ENCODE peak calls at places on chromosomes 16 and 17, in ten cellular contexts. I is tibial nerve, O is NCI-H1694 treated with DMSO at 0.1 percent for 48 hours, F is fibroblast of mammary gland, Y is AML-193, G is globus pallidus, E is neuronal stem cell, N is neural crest cell, B is hippocampal formation, Z is amniotic stem cell. R is an unnamed sample.

GRCh38 chr17:77419547-77420475 is 279.0 kb downstream of the SEC14L1 start:
- DNase-seq in I (no peak), Z (no peak), G (no peak), O (no peak), F (peak), Y (no peak), B (no peak), E (no peak), N (no peak), R (peak)

GRCh38 chr16:15689290-15689689 is 39.2 kb downstream of the NDE1 start:
- DNase-seq in B (no peak), Y (no peak), F (peak), I (no peak), G (no peak), E (no peak), O (no peak), N (no peak), Z (no peak), R (no peak)

GRCh38 chr16:20868890-20869289 is 31.3 kb downstream of the DCUN1D3 start:
- DNase-seq in Z (no peak), N (no peak), O (no peak), B (peak), F (peak), G (peak), Y (no peak), I (peak), E (no peak), R (no peak)

GRCh38 chr16:85331685-85332084 is 219.4 kb upstream of the CIBAR2 start:
- DNase-seq in Z (no peak), N (no peak), F (no peak), O (no peak), B (no peak), G (no peak), E (no peak), I (no peak), Y (no peak), R (no peak)

GRCh38 chr17:20179031-20179430 is 169.9 kb downstream of the SPECC1 start:
- DNase-seq in G (peak), B (no peak), I (no peak), Z (no peak), Y (no peak), O (no peak), E (no peak), N (no peak), F (no peak), R (no peak)

GRCh38 chr17:10920511-10920910 is 82.6 kb upstream of the PIRT start:
- DNase-seq in F (no peak), I (no peak), E (no peak), Z (no peak), B (no peak), O (no peak), N (no peak), G (no peak), Y (no peak), R (no peak)

GRCh38 chr17:41811549-41812175 is at the start of gene P3H4:
- DNase-seq in F (peak), I (peak), Y (peak), O (peak), N (peak), B (peak), Z (peak), E (peak), G (peak), R (peak)

GRCh38 chr17:62680541-62681052 is 53.1 kb downstream of the MRC2 start:
- DNase-seq in E (no peak), B (peak), N (no peak), G (peak), Z (no peak), I (no peak), F (peak), O (no peak), Y (no peak), R (no peak)

GRCh38 chr17:65583921-65584603 is 22.6 kb upstream of the AXIN2 start:
- DNase-seq in G (peak), B (peak), I (no peak), F (no peak), O (no peak), Z (no peak), Y (no peak), E (no peak), N (no peak), R (no peak)

GRCh38 chr17:16462070-16462864 is 29.7 kb downstream of the LRRC75A start:
- DNase-seq in I (no peak), F (no peak), Y (no peak), B (no peak), N (no peak), O (no peak), Z (no peak), G (no peak), E (no peak), R (no peak)

GRCh38 chr16:27723711-27724490 is 174.0 kb downstream of the KATNIP start:
- DNase-seq in F (no peak), E (no peak), G (no peak), Z (no peak), B (no peak), I (no peak), O (peak), Y (no peak), N (no peak), R (no peak)

GRCh38 chr17:78781339-78782304 is at the start of gene CYTH1:
- DNase-seq in N (peak), Y (no peak), Z (no peak), E (peak), I (no peak), F (peak), B (peak), O (no peak), G (peak), R (no peak)

GRCh38 chr16:73036074-73036826 is 11.7 kb downstream of the ZFHX3 start:
- DNase-seq in Y (no peak), G (no peak), I (no peak), E (peak), N (no peak), F (no peak), Z (no peak), O (no peak), B (no peak), R (peak)

GRCh38 chr16:68289621-68290329 is 21.0 kb downstream of the SLC7A6OS start:
- DNase-seq in Y (no peak), N (no peak), Z (no peak), I (no peak), E (no peak), F (no peak), O (no peak), B (no peak), G (no peak), R (no peak)

GRCh38 chr17:82400206-82400605 is 17.9 kb upstream of the HEXD start:
- DNase-seq in F (peak), Y (peak), G (no peak), Z (no peak), O (peak), E (no peak), B (no peak), I (no peak), N (no peak), R (no peak)

GRCh38 chr17:51684214-51684613 is 423.9 kb downstream of the UTP18 start:
- DNase-seq in G (no peak), Y (no peak), I (no peak), B (no peak), Z (no peak), O (no peak), N (no peak), F (no peak), E (no peak), R (no peak)

GRCh38 chr17:64503821-64504768 is 2.0 kb downstream of the DDX5 start:
- DNase-seq in B (no peak), E (no peak), G (no peak), Y (no peak), Z (no peak), I (no peak), O (no peak), F (no peak), N (no peak), R (no peak)

GRCh38 chr17:14337596-14338079 is 36.8 kb downstream of the HS3ST3B1 start:
- DNase-seq in E (no peak), Z (no peak), Y (no peak), F (no peak), N (no peak), G (no peak), B (no peak), I (no peak), O (no peak), R (no peak)

GRCh38 chr17:75878174-75878998 is at the start of gene TRIM47:
- DNase-seq in Y (no peak), Z (no peak), N (no peak), F (peak), B (peak), E (no peak), G (peak), O (no peak), I (peak), R (peak)

GRCh38 chr17:63558441-63558840 is 8.2 kb downstream of the DCAF7 start:
- DNase-seq in G (no peak), F (no peak), B (no peak), Y (no peak), Z (no peak), N (no peak), I (no peak), E (no peak), O (no peak), R (no peak)

GRCh38 chr16:63617990-63618763 is 1503.7 kb downstream of the CDH11 start:
- DNase-seq in Y (no peak), B (no peak), F (no peak), Z (no peak), E (no peak), G (no peak), N (no peak), O (no peak), I (no peak), R (no peak)

GRCh38 chr16:82639666-82640336 is 13.0 kb downstream of the CDH13 start:
- DNase-seq in Y (peak), B (peak), Z (no peak), G (no peak), N (peak), F (peak), E (peak), I (no peak), O (no peak), R (peak)

GRCh38 chr17:10243905-10244844 is 45.8 kb upstream of the GAS7 start:
- DNase-seq in I (peak), Z (no peak), O (no peak), Y (no peak), F (peak), E (no peak), G (no peak), B (no peak), N (no peak), R (no peak)

R was measured in HAP-1.